ENCODE peak calls at places on chromosome 9, in five cellular contexts. J is NCI-H345, B is neural crest cell, L is tibial nerve, X is lung. H is an unnamed sample.
A peak's percentile ranks its signal among the peaks of the same experiment; 100 is the strongest.

GRCh38 chr9:69444021-69444420 is 119.0 kb downstream of the ENTREP1 start:
- DNase-seq in J (no peak), B (no peak), L (no peak), X (no peak), H (no peak)

GRCh38 chr9:16516887-16517286 is 353.6 kb downstream of the BNC2 start:
- DNase-seq in J (no peak), B (no peak), L (no peak), X (no peak), H (no peak)

GRCh38 chr9:91659529-91660294 is 236.1 kb upstream of the NFIL3 start:
- DNase-seq in J (peak; percentile 27), B (peak; percentile 16), L (no peak), X (no peak), H (no peak)

GRCh38 chr9:110027624-110028023 is 180.3 kb downstream of the C9orf152 start:
- DNase-seq in J (peak; percentile 17), B (peak; percentile 21), L (peak; percentile 38), X (no peak), H (no peak)

GRCh38 chr9:32665101-32665500 is 29.6 kb upstream of the TAF1L start:
- DNase-seq in J (no peak), B (no peak), L (no peak), X (no peak), H (no peak)

GRCh38 chr9:3664044-3664443 is 138.2 kb upstream of the RFX3 start:
- DNase-seq in J (no peak), B (no peak), L (no peak), X (no peak), H (no peak)

GRCh38 chr9:133264235-133264764 is 10.7 kb downstream of the ABO start:
- DNase-seq in J (no peak), B (no peak), L (no peak), X (no peak), H (no peak)

GRCh38 chr9:13718086-13718485 is 438.6 kb upstream of the MPDZ start:
- DNase-seq in J (no peak), B (no peak), L (no peak), X (no peak), H (no peak)

GRCh38 chr9:35106343-35106730 is 3.4 kb upstream of the STOML2 start:
- DNase-seq in J (no peak), B (no peak), L (no peak), X (no peak), H (no peak)

GRCh38 chr9:99253772-99254431 is 31.8 kb downstream of the SEC61B start:
- DNase-seq in J (no peak), B (no peak), L (no peak), X (no peak), H (no peak)

GRCh38 chr9:127421057-127421456 is 3.1 kb upstream of the ZNF79 start:
- DNase-seq in J (no peak), B (no peak), L (no peak), X (no peak), H (no peak)

GRCh38 chr9:68546596-68547390 is 6.1 kb upstream of the TMEM252 start:
- DNase-seq in J (no peak), B (no peak), L (peak; percentile 39), X (no peak), H (no peak)

H was measured in mucosa of gallbladder.